ENCODE peak calls at places on chromosomes 6 and 20, in five cellular contexts. One of them, this sample, is unnamed.

GRCh38 chr20:32368323-32368722 is 10.2 kb downstream of the ASXL1 start:
- DNase-seq in kidney tubule cell: no peak
- DNase-seq in NCI-H1092: no peak
- DNase-seq in GM03348: no peak
- DNase-seq in AG10803: no peak
- DNase-seq in this sample: no peak

GRCh38 chr6:149405823-149406765 is 6.0 kb downstream of the SUMO4 start:
- DNase-seq in kidney tubule cell: no peak
- DNase-seq in GM03348: peak; percentile 33
- DNase-seq in AG10803: peak; percentile 66
- DNase-seq in NCI-H1092: no peak
- DNase-seq in this sample: no peak

GRCh38 chr6:25046942-25047341 is 111.2 kb upstream of the RIPOR2 start:
- DNase-seq in NCI-H1092: no peak
- DNase-seq in kidney tubule cell: no peak
- DNase-seq in GM03348: no peak
- DNase-seq in AG10803: no peak
- DNase-seq in this sample: no peak

GRCh38 chr6:46044876-46045617 is 29.4 kb upstream of the CLIC5 start:
- DNase-seq in NCI-H1092: no peak
- DNase-seq in AG10803: peak; percentile 69
- DNase-seq in kidney tubule cell: peak; percentile 94
- DNase-seq in GM03348: peak; percentile 64
- DNase-seq in this sample: peak; percentile 91

GRCh38 chr20:61953789-61954125 is 111.9 kb downstream of the TAF4 start:
- DNase-seq in NCI-H1092: no peak
- DNase-seq in GM03348: no peak
- DNase-seq in AG10803: no peak
- DNase-seq in kidney tubule cell: no peak
- DNase-seq in this sample: no peak

GRCh38 chr6:104705095-104705707 is 154.5 kb downstream of the HACE1 start:
- DNase-seq in NCI-H1092: no peak
- DNase-seq in GM03348: peak; percentile 29
- DNase-seq in kidney tubule cell: peak; percentile 94
- DNase-seq in AG10803: peak; percentile 42
- DNase-seq in this sample: peak; percentile 82

GRCh38 chr6:7148100-7148822 is 40.5 kb downstream of the RREB1 start:
- DNase-seq in NCI-H1092: no peak
- DNase-seq in kidney tubule cell: peak; percentile 92
- DNase-seq in AG10803: peak; percentile 59
- DNase-seq in GM03348: peak; percentile 55
- DNase-seq in this sample: peak; percentile 73

GRCh38 chr6:43608310-43608763 is 20.7 kb downstream of the GTPBP2 start:
- DNase-seq in GM03348: peak; percentile 79
- DNase-seq in kidney tubule cell: peak; percentile 70
- DNase-seq in AG10803: peak; percentile 83
- DNase-seq in NCI-H1092: peak; percentile 34
- DNase-seq in this sample: peak; percentile 70

GRCh38 chr20:48820649-48820973 is 7.2 kb downstream of the PREX1 start:
- DNase-seq in AG10803: no peak
- DNase-seq in NCI-H1092: no peak
- DNase-seq in GM03348: no peak
- DNase-seq in kidney tubule cell: no peak
- DNase-seq in this sample: no peak

GRCh38 chr6:165556116-165556843 is 106.8 kb downstream of the PDE10A start:
- DNase-seq in GM03348: no peak
- DNase-seq in NCI-H1092: peak; percentile 88
- DNase-seq in kidney tubule cell: peak; percentile 65
- DNase-seq in AG10803: no peak
- DNase-seq in this sample: peak; percentile 60

GRCh38 chr6:90610291-90610670 is 23.4 kb upstream of the MAP3K7 start:
- DNase-seq in GM03348: peak; percentile 8
- DNase-seq in NCI-H1092: no peak
- DNase-seq in kidney tubule cell: no peak
- DNase-seq in AG10803: no peak
- DNase-seq in this sample: peak; percentile 11

GRCh38 chr6:97459986-97460385 is 177.0 kb upstream of the MMS22L start:
- DNase-seq in kidney tubule cell: no peak
- DNase-seq in NCI-H1092: no peak
- DNase-seq in AG10803: no peak
- DNase-seq in GM03348: no peak
- DNase-seq in this sample: no peak

GRCh38 chr6:9745966-9746365 is 668.9 kb downstream of the TFAP2A start:
- DNase-seq in kidney tubule cell: no peak
- DNase-seq in AG10803: no peak
- DNase-seq in NCI-H1092: no peak
- DNase-seq in GM03348: no peak
- DNase-seq in this sample: peak; percentile 23

GRCh38 chr6:43972179-43972914 is 154.9 kb downstream of the MRPL14 start:
- DNase-seq in GM03348: peak; percentile 51
- DNase-seq in kidney tubule cell: no peak
- DNase-seq in AG10803: peak; percentile 52
- DNase-seq in NCI-H1092: no peak
- DNase-seq in this sample: peak; percentile 54

GRCh38 chr20:24437322-24438090 is 31.9 kb upstream of the SYNDIG1 start:
- DNase-seq in AG10803: no peak
- DNase-seq in NCI-H1092: no peak
- DNase-seq in GM03348: no peak
- DNase-seq in kidney tubule cell: no peak
- DNase-seq in this sample: no peak

GRCh38 chr20:21936261-21936660 is 230.8 kb downstream of the PAX1 start:
- DNase-seq in NCI-H1092: no peak
- DNase-seq in kidney tubule cell: no peak
- DNase-seq in GM03348: no peak
- DNase-seq in AG10803: no peak
- DNase-seq in this sample: no peak

GRCh38 chr6:56433119-56433518 is 185.7 kb upstream of the COL21A1 start:
- DNase-seq in kidney tubule cell: no peak
- DNase-seq in AG10803: no peak
- DNase-seq in NCI-H1092: no peak
- DNase-seq in GM03348: no peak
- DNase-seq in this sample: no peak

GRCh38 chr6:170147056-170147787 is 143.7 kb downstream of the DLL1 start:
- DNase-seq in NCI-H1092: no peak
- DNase-seq in AG10803: no peak
- DNase-seq in kidney tubule cell: no peak
- DNase-seq in GM03348: no peak
- DNase-seq in this sample: peak; percentile 49

GRCh38 chr20:2468581-2469407 is 1.8 kb downstream of the SNRPB start:
- DNase-seq in kidney tubule cell: no peak
- DNase-seq in NCI-H1092: no peak
- DNase-seq in GM03348: peak; percentile 21
- DNase-seq in AG10803: peak; percentile 31
- DNase-seq in this sample: no peak

GRCh38 chr20:18063676-18064075 is 6.0 kb upstream of the OVOL2 start:
- DNase-seq in NCI-H1092: no peak
- DNase-seq in AG10803: no peak
- DNase-seq in GM03348: no peak
- DNase-seq in kidney tubule cell: no peak
- DNase-seq in this sample: no peak

GRCh38 chr6:40436685-40437604 is 150.2 kb downstream of the LRFN2 start:
- DNase-seq in kidney tubule cell: no peak
- DNase-seq in AG10803: no peak
- DNase-seq in GM03348: no peak
- DNase-seq in NCI-H1092: peak; percentile 9
- DNase-seq in this sample: peak; percentile 32

GRCh38 chr6:135195522-135195921 is 14.4 kb downstream of the MYB start:
- DNase-seq in NCI-H1092: no peak
- DNase-seq in GM03348: no peak
- DNase-seq in AG10803: no peak
- DNase-seq in kidney tubule cell: no peak
- DNase-seq in this sample: no peak

GRCh38 chr6:47235964-47236760 is 73.5 kb downstream of the TNFRSF21 start:
- DNase-seq in kidney tubule cell: no peak
- DNase-seq in NCI-H1092: peak; percentile 78
- DNase-seq in AG10803: no peak
- DNase-seq in GM03348: no peak
- DNase-seq in this sample: no peak

GRCh38 chr20:62019881-62020492 is 45.7 kb downstream of the TAF4 start:
- DNase-seq in GM03348: no peak
- DNase-seq in kidney tubule cell: no peak
- DNase-seq in AG10803: no peak
- DNase-seq in NCI-H1092: no peak
- DNase-seq in this sample: no peak

GRCh38 chr6:93932175-93932574 is 512.8 kb upstream of the EPHA7 start:
- DNase-seq in GM03348: no peak
- DNase-seq in kidney tubule cell: no peak
- DNase-seq in AG10803: no peak
- DNase-seq in NCI-H1092: no peak
- DNase-seq in this sample: no peak

GRCh38 chr6:85360794-85361642 is 88.9 kb upstream of the NT5E start:
- DNase-seq in GM03348: peak; percentile 88
- DNase-seq in AG10803: peak; percentile 98
- DNase-seq in NCI-H1092: no peak
- DNase-seq in kidney tubule cell: peak; percentile 96
- DNase-seq in this sample: peak; percentile 94

GRCh38 chr20:22581437-22582385 is 2.7 kb downstream of the FOXA2 start:
- DNase-seq in NCI-H1092: peak; percentile 40
- DNase-seq in kidney tubule cell: no peak
- DNase-seq in AG10803: no peak
- DNase-seq in GM03348: no peak
- DNase-seq in this sample: no peak

GRCh38 chr6:28580484-28580883 is 54.8 kb downstream of the GPX5 start:
- DNase-seq in kidney tubule cell: no peak
- DNase-seq in NCI-H1092: no peak
- DNase-seq in AG10803: no peak
- DNase-seq in GM03348: no peak
- DNase-seq in this sample: no peak

GRCh38 chr6:87756858-87757257 is 54.8 kb upstream of the AKIRIN2 start:
- DNase-seq in GM03348: peak; percentile 77
- DNase-seq in NCI-H1092: no peak
- DNase-seq in AG10803: peak; percentile 93
- DNase-seq in kidney tubule cell: peak; percentile 71
- DNase-seq in this sample: peak; percentile 92

GRCh38 chr20:59253779-59254319 is 46.6 kb upstream of the EDN3 start:
- DNase-seq in NCI-H1092: no peak
- DNase-seq in GM03348: no peak
- DNase-seq in kidney tubule cell: no peak
- DNase-seq in AG10803: no peak
- DNase-seq in this sample: peak; percentile 58

GRCh38 chr20:19812056-19812455 is 54.0 kb downstream of the RIN2 start:
- DNase-seq in GM03348: no peak
- DNase-seq in AG10803: no peak
- DNase-seq in kidney tubule cell: no peak
- DNase-seq in NCI-H1092: no peak
- DNase-seq in this sample: no peak

GRCh38 chr20:7980332-7981046 is 39.1 kb downstream of the TMX4 start:
- DNase-seq in kidney tubule cell: peak; percentile 55
- DNase-seq in NCI-H1092: no peak
- DNase-seq in AG10803: peak; percentile 48
- DNase-seq in GM03348: peak; percentile 38
- DNase-seq in this sample: peak; percentile 19

GRCh38 chr20:437787-438486 is 24.4 kb downstream of the TBC1D20 start:
- DNase-seq in GM03348: no peak
- DNase-seq in NCI-H1092: no peak
- DNase-seq in AG10803: no peak
- DNase-seq in kidney tubule cell: no peak
- DNase-seq in this sample: no peak

GRCh38 chr6:39156763-39157162 is 41.8 kb upstream of the SAYSD1 start:
- DNase-seq in GM03348: no peak
- DNase-seq in kidney tubule cell: no peak
- DNase-seq in AG10803: no peak
- DNase-seq in NCI-H1092: no peak
- DNase-seq in this sample: no peak

GRCh38 chr6:137233561-137234504 is 14.6 kb upstream of the IFNGR1 start:
- DNase-seq in NCI-H1092: no peak
- DNase-seq in AG10803: peak; percentile 88
- DNase-seq in kidney tubule cell: peak; percentile 97
- DNase-seq in GM03348: peak; percentile 52
- DNase-seq in this sample: peak; percentile 73

GRCh38 chr20:5031206-5031557 is 29.9 kb upstream of the SLC23A2 start:
- DNase-seq in GM03348: no peak
- DNase-seq in AG10803: no peak
- DNase-seq in kidney tubule cell: no peak
- DNase-seq in NCI-H1092: no peak
- DNase-seq in this sample: no peak

This sample was measured in Daoy.